ENCODE peak calls at places on chromosomes 13 and 19, in six cellular contexts. One of them, this sample, is unnamed.

GRCh38 chr19:17289489-17289888 is 7.8 kb downstream of the ANKLE1 start:
- DNase-seq in cardiac muscle cell: peak
- DNase-seq in activated T-cell treated with anti-CD3 and anti-CD28 coated beads for 24 hours: peak
- DNase-seq in HFFc6: peak
- DNase-seq in PC-9: no peak
- DNase-seq in stimulated activated CD4-positive, alpha-beta T cell treated with anti-CD3 and anti-CD28 coated beads, TNF-alpha, amount 100 ng/mL, for 1 hour: no peak
- DNase-seq in this sample: no peak

GRCh38 chr13:111951982-111952565 is 114.9 kb upstream of the SOX1 start:
- DNase-seq in cardiac muscle cell: no peak
- DNase-seq in activated T-cell treated with anti-CD3 and anti-CD28 coated beads for 24 hours: no peak
- DNase-seq in HFFc6: no peak
- DNase-seq in PC-9: no peak
- DNase-seq in stimulated activated CD4-positive, alpha-beta T cell treated with anti-CD3 and anti-CD28 coated beads, TNF-alpha, amount 100 ng/mL, for 1 hour: no peak
- DNase-seq in this sample: no peak

GRCh38 chr19:52007805-52008557 is at the start of gene ZNF615:
- DNase-seq in cardiac muscle cell: peak
- DNase-seq in activated T-cell treated with anti-CD3 and anti-CD28 coated beads for 24 hours: peak
- DNase-seq in HFFc6: peak
- DNase-seq in PC-9: peak
- DNase-seq in stimulated activated CD4-positive, alpha-beta T cell treated with anti-CD3 and anti-CD28 coated beads, TNF-alpha, amount 100 ng/mL, for 1 hour: peak
- DNase-seq in this sample: peak

GRCh38 chr19:30512748-30513389 is 140.7 kb downstream of the ZNF536 start:
- DNase-seq in cardiac muscle cell: no peak
- DNase-seq in activated T-cell treated with anti-CD3 and anti-CD28 coated beads for 24 hours: no peak
- DNase-seq in HFFc6: no peak
- DNase-seq in PC-9: no peak
- DNase-seq in stimulated activated CD4-positive, alpha-beta T cell treated with anti-CD3 and anti-CD28 coated beads, TNF-alpha, amount 100 ng/mL, for 1 hour: no peak
- DNase-seq in this sample: no peak

GRCh38 chr13:102399791-102400618 is 1.8 kb downstream of the FGF14 start:
- DNase-seq in cardiac muscle cell: no peak
- DNase-seq in activated T-cell treated with anti-CD3 and anti-CD28 coated beads for 24 hours: no peak
- DNase-seq in HFFc6: no peak
- DNase-seq in PC-9: no peak
- DNase-seq in stimulated activated CD4-positive, alpha-beta T cell treated with anti-CD3 and anti-CD28 coated beads, TNF-alpha, amount 100 ng/mL, for 1 hour: no peak
- DNase-seq in this sample: no peak

GRCh38 chr19:54369082-54369691 is 4.5 kb upstream of the LAIR1 start:
- DNase-seq in cardiac muscle cell: no peak
- DNase-seq in activated T-cell treated with anti-CD3 and anti-CD28 coated beads for 24 hours: no peak
- DNase-seq in HFFc6: no peak
- DNase-seq in PC-9: no peak
- DNase-seq in stimulated activated CD4-positive, alpha-beta T cell treated with anti-CD3 and anti-CD28 coated beads, TNF-alpha, amount 100 ng/mL, for 1 hour: no peak
- DNase-seq in this sample: peak

GRCh38 chr13:31427151-31427867 is 227.5 kb downstream of the B3GLCT start:
- DNase-seq in cardiac muscle cell: no peak
- DNase-seq in activated T-cell treated with anti-CD3 and anti-CD28 coated beads for 24 hours: no peak
- DNase-seq in HFFc6: no peak
- DNase-seq in PC-9: no peak
- DNase-seq in stimulated activated CD4-positive, alpha-beta T cell treated with anti-CD3 and anti-CD28 coated beads, TNF-alpha, amount 100 ng/mL, for 1 hour: no peak
- DNase-seq in this sample: no peak

GRCh38 chr19:45505151-45505995 is 1.9 kb upstream of the VASP start:
- DNase-seq in cardiac muscle cell: peak
- DNase-seq in activated T-cell treated with anti-CD3 and anti-CD28 coated beads for 24 hours: no peak
- DNase-seq in HFFc6: peak
- DNase-seq in PC-9: no peak
- DNase-seq in stimulated activated CD4-positive, alpha-beta T cell treated with anti-CD3 and anti-CD28 coated beads, TNF-alpha, amount 100 ng/mL, for 1 hour: no peak
- DNase-seq in this sample: no peak

GRCh38 chr19:29712744-29713516 is 2.1 kb downstream of the C19orf12 start:
- DNase-seq in cardiac muscle cell: no peak
- DNase-seq in activated T-cell treated with anti-CD3 and anti-CD28 coated beads for 24 hours: no peak
- DNase-seq in HFFc6: no peak
- DNase-seq in PC-9: no peak
- DNase-seq in stimulated activated CD4-positive, alpha-beta T cell treated with anti-CD3 and anti-CD28 coated beads, TNF-alpha, amount 100 ng/mL, for 1 hour: no peak
- DNase-seq in this sample: no peak

This sample was measured in DND-41.